ENCODE peak calls at places on chromosome 7, in six cellular contexts. O, P, B, V, R and Q are unnamed samples.

GRCh38 chr7:40175725-40176510 is 41.1 kb downstream of the SUGCT start:
- DNase-seq in R (no peak), P (no peak), O (no peak), B (no peak), V (no peak), Q (no peak)

GRCh38 chr7:29808075-29808786 is 1.9 kb downstream of the WIPF3 start:
- DNase-seq in O (no peak), P (no peak), B (no peak), V (no peak), R (no peak), Q (no peak)

GRCh38 chr7:135715055-135715522 is 12.9 kb downstream of the SLC13A4 start:
- DNase-seq in O (no peak), B (no peak), P (no peak), V (no peak), R (no peak), Q (no peak)

GRCh38 chr7:142412551-142413193 is 154.8 kb upstream of the PRSS58 start:
- DNase-seq in V (no peak), B (no peak), R (no peak), P (peak; percentile 66), O (no peak), Q (peak; percentile 14)

GRCh38 chr7:20892776-20893175 is 106.1 kb upstream of the SP8 start:
- DNase-seq in P (no peak), R (no peak), V (no peak), O (no peak), B (no peak), Q (no peak)

GRCh38 chr7:116598278-116598677 is 73.4 kb downstream of the CAV1 start:
- DNase-seq in R (no peak), B (no peak), P (no peak), V (peak; percentile 14), O (no peak), Q (peak; percentile 11)

GRCh38 chr7:262251-262572 is 27.8 kb upstream of the FOXL3 start:
- DNase-seq in B (peak; percentile 4), V (no peak), P (no peak), R (no peak), O (no peak), Q (no peak)

GRCh38 chr7:74452748-74453320 is 872 bp upstream of the GTF2IRD1 start:
- DNase-seq in P (no peak), R (peak; percentile 74), V (peak; percentile 24), B (no peak), O (peak; percentile 35), Q (no peak)

GRCh38 chr7:91683823-91684222 is 196.7 kb downstream of the MTERF1 start:
- DNase-seq in B (no peak), V (no peak), R (no peak), O (no peak), P (no peak), Q (no peak)

GRCh38 chr7:2125931-2126330 is 106.8 kb downstream of the MAD1L1 start:
- DNase-seq in R (no peak), B (no peak), V (no peak), O (no peak), P (no peak), Q (no peak)

GRCh38 chr7:122518488-122518887 is 180.4 kb downstream of the RNF133 start:
- DNase-seq in R (no peak), P (no peak), O (no peak), B (no peak), V (no peak), Q (no peak)

GRCh38 chr7:142153400-142153799 is 41.9 kb downstream of the MGAM2 start:
- DNase-seq in V (no peak), B (no peak), O (no peak), R (no peak), P (no peak), Q (no peak)

GRCh38 chr7:80481196-80481884 is 30.5 kb downstream of the GNAT3 start:
- DNase-seq in O (no peak), P (no peak), B (no peak), R (no peak), V (no peak), Q (no peak)

GRCh38 chr7:157436763-157437480 is 100.1 kb downstream of the DNAJB6 start:
- DNase-seq in P (no peak), O (no peak), V (no peak), B (no peak), R (no peak), Q (no peak)

GRCh38 chr7:105876964-105877601 is 684 bp upstream of the ATXN7L1 start:
- DNase-seq in O (no peak), B (peak; percentile 32), V (peak; percentile 32), P (peak; percentile 64), R (peak; percentile 31), Q (peak; percentile 49)

GRCh38 chr7:127392182-127392565 is 334 bp downstream of the ZNF800 start:
- DNase-seq in P (no peak), V (peak; percentile 68), B (peak; percentile 59), R (peak; percentile 27), O (peak; percentile 22), Q (peak; percentile 61)

GRCh38 chr7:2974093-2974819 is 69.4 kb downstream of the CARD11 start:
- DNase-seq in V (no peak), P (no peak), O (no peak), B (no peak), R (no peak), Q (no peak)

GRCh38 chr7:157153260-157153659 is 14.5 kb downstream of the UBE3C start:
- DNase-seq in B (no peak), O (no peak), P (no peak), V (no peak), R (no peak), Q (no peak)

GRCh38 chr7:13912740-13913320 is 76.6 kb downstream of the ETV1 start:
- DNase-seq in R (no peak), B (no peak), V (no peak), P (no peak), O (no peak), Q (no peak)

GRCh38 chr7:47635091-47636090 is 53.5 kb upstream of the TNS3 start:
- DNase-seq in P (peak; percentile 56), B (no peak), O (peak; percentile 86), R (peak; percentile 57), V (no peak), Q (no peak)

GRCh38 chr7:79452032-79452494 is 1.4 kb downstream of the MAGI2 start:
- DNase-seq in B (peak; percentile 83), P (peak; percentile 86), O (peak; percentile 76), R (peak; percentile 95), V (peak; percentile 91), Q (peak; percentile 89)

GRCh38 chr7:22216309-22216708 is 140.6 kb downstream of the RAPGEF5 start:
- DNase-seq in P (no peak), O (no peak), B (no peak), V (no peak), R (no peak), Q (no peak)

GRCh38 chr7:22216832-22217475 is 140.0 kb downstream of the RAPGEF5 start:
- DNase-seq in R (no peak), P (no peak), O (no peak), B (no peak), V (no peak), Q (no peak)

GRCh38 chr7:22220947-22221346 is 136.0 kb downstream of the RAPGEF5 start:
- DNase-seq in R (no peak), O (no peak), B (no peak), P (no peak), V (no peak), Q (no peak)

GRCh38 chr7:22219036-22219435 is 137.9 kb downstream of the RAPGEF5 start:
- DNase-seq in B (no peak), R (no peak), P (no peak), V (peak; percentile 79), O (no peak), Q (peak; percentile 70)

DNA sequence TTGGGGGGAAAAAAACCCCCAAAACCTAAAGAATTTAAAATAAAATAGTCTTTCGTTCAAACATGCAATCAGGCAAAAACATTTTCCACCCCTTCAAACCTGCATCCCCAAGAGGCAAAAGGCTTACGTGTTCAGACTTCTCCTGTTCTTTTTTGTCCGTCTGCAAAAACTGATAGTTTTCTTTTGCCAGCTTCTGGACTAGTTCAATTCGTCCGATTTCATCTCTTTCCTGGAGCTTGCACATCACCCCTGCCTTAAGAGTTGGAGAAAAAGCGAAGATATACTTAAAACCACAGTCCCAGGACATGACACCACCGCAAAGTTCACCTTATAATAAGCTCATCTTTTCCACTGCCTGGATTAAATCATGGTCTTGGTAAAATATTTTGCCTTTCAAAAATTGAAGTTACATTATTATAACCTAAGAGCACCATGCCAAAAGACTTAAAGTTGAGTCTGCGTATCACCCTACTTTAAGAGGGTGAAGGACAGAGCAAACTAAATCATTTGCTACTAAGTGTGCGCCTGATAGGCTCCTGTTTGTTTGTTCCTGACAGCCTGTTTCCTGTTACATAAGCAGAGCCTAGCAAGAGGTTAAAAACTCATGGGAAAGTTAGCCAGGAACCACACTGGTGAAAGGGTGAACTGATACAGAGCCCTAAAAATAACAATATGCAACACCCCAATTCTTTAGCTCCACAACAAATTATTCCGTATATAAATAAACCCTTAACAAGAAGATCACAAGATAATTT is 137.0 kb downstream of the RAPGEF5 start:
- DNase-seq in V (no peak), P (no peak), O (no peak), B (no peak), R (no peak), Q (no peak)
- H3K27ac ChIP-seq in V (peak overlapping the region; percentile 95), P (no peak overlapping the region), O (peak overlapping the region; percentile 10), B (peak overlapping the region; percentile 90), R (peak overlapping the region; percentile 74), Q (peak overlapping the region; percentile 95)

DNA sequence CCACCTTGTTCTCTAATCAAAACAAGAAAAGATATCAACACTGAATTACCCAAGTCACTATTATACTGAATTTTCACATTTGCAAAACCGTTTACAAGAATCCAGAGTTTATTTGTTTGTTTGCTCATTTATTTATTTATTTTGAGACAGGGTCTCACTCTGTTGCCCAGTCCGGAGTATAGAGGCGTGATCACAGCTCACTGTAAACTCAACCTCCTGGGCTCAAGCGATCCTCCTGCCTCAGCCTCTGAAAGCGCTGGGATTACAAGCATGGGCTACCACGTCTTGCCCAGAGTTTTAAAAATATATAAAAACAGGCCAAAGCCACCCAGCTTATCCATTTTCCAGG is 8.5 kb downstream of the CREB3L2 start:
- DNase-seq in O (no peak), R (peak; percentile 10), V (no peak), B (no peak), P (no peak), Q (no peak)
- H3K27ac ChIP-seq in O (peak overlapping the region; percentile 86), R (peak overlapping the region; percentile 96), V (no peak overlapping the region), B (peak overlapping the region; percentile 86), P (no peak overlapping the region), Q (no peak overlapping the region)

DNA sequence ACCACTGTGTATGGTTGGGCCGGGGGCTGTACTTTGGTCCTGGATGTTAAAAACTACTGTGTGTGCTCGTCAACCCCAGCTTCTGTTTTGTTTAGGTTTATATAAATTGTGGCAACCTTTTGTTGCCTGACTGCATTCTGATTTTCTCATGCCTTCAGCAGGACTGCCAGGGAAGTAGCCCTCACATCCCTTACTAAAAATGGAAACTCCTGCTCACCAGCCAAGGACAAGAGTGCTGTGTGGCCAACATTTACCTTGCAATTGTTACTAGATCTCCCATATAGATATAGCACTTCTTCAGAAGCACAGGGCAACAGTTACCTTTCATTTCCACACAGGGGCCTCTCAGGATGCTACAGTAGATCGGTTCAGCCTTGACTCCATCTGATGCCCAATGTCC is 174.4 kb downstream of the TAX1BP1 start:
- DNase-seq in O (no peak), V (no peak), B (no peak), R (no peak), P (no peak), Q (no peak)
- H3K27ac ChIP-seq in O (no peak overlapping the region), V (no peak overlapping the region), B (no peak overlapping the region), R (no peak overlapping the region), P (no peak overlapping the region), Q (no peak overlapping the region)

DNA sequence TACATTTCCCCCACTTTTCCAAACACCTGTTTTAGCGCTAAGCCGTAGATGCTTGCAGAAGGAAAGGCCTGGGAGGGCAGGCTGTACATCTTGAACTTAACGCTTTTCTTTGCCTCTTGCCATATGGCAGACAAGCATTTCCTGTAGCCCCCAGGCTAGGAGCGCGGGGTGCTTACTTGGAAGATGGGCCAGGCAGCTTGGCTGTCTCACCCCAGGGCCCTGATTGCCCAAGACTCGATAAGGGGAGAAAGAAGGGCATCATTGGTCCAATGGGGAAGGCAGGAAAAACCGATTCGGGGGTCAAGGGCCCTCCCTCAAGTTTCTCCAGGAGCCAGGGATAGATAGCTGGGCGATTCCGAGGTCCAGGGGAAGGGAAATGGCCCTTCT is 1.7 kb downstream of the HOXA10 start:
- DNase-seq in R (peak; percentile 34), O (no peak), V (no peak), B (peak; percentile 12), P (peak; percentile 30), Q (no peak)
- H3K27ac ChIP-seq in R (peak overlapping the region; percentile 96), O (peak overlapping the region; percentile 91), V (no peak overlapping the region), B (no peak overlapping the region), P (no peak overlapping the region), Q (no peak overlapping the region)